ENCODE peak calls at places on chromosomes 4 and X, in ten cellular contexts. D is HEK293T, I is HT-29, E is cardiac fibroblast, L is OCI-M1, H is M059J, W is uterus, P is HCEC 1CT, V is psoas muscle, Q is naive B cell. A is an unnamed sample.

GRCh38 chr4:56727150-56727549 is 46.1 kb upstream of the HOPX start:
- DNase-seq in E (peak; percentile 25), V (no peak), L (no peak), P (peak; percentile 47), I (no peak), Q (no peak), D (peak; percentile 35), W (no peak), H (peak; percentile 15), A (no peak)

GRCh38 chr4:4541040-4541631 is 712 bp downstream of the STX18 start:
- DNase-seq in D (peak; percentile 28), H (peak; percentile 69), W (no peak), E (peak; percentile 67), I (peak; percentile 74), V (no peak), Q (peak; percentile 25), L (peak; percentile 48), P (peak; percentile 42), A (peak; percentile 74)

GRCh38 chrX:23783569-23784486 is 855 bp downstream of the SAT1 start:
- DNase-seq in Q (peak; percentile 9), P (peak; percentile 7), I (peak; percentile 26), L (peak; percentile 59), D (no peak), W (no peak), V (no peak), H (no peak), E (peak; percentile 29), A (peak; percentile 51)

GRCh38 chr4:85092536-85092935 is 126.0 kb upstream of the WDFY3 start:
- DNase-seq in V (no peak), E (no peak), W (no peak), I (no peak), H (no peak), Q (no peak), D (no peak), L (no peak), P (no peak), A (no peak)

GRCh38 chr4:8655411-8656184 is 63.0 kb downstream of the CPZ start:
- DNase-seq in L (no peak), P (no peak), V (no peak), W (no peak), Q (no peak), I (no peak), H (no peak), D (no peak), E (no peak), A (no peak)

GRCh38 chrX:47030339-47030738 is 47.9 kb upstream of the RGN start:
- DNase-seq in P (peak; percentile 30), D (peak; percentile 49), E (peak; percentile 83), Q (peak; percentile 34), I (peak; percentile 83), L (peak; percentile 79), W (no peak), V (no peak), H (peak; percentile 69), A (peak; percentile 86)

GRCh38 chr4:186260117-186260503 is 5.9 kb upstream of the F11 start:
- DNase-seq in E (no peak), I (no peak), V (no peak), L (no peak), W (no peak), Q (no peak), D (no peak), H (no peak), P (no peak), A (no peak)

GRCh38 chrX:18643243-18643642 is 28.7 kb downstream of the RS1 start:
- DNase-seq in H (no peak), D (no peak), P (no peak), V (no peak), W (no peak), I (no peak), Q (no peak), L (no peak), E (no peak), A (no peak)